ENCODE peak calls at places on chromosome 18, in eight cellular contexts. S, Z, L, X, I, K, T and R are unnamed samples.
A peak's percentile ranks its signal among the peaks of the same experiment; 100 is the strongest.

GRCh38 chr18:10291568-10291981 is 162.9 kb upstream of the APCDD1 start:
- DNase-seq in Z (no peak), T (no peak), I (peak; percentile 79), K (no peak), L (no peak), X (peak; percentile 76), S (no peak), R (peak; percentile 39)

GRCh38 chr18:2207294-2207693 is 364.0 kb downstream of the METTL4 start:
- DNase-seq in T (no peak), I (no peak), X (no peak), S (peak; percentile 39), Z (no peak), L (no peak), K (no peak), R (no peak)

GRCh38 chr18:36157441-36157840 is 27.7 kb downstream of the ELP2 start:
- DNase-seq in L (no peak), K (no peak), I (no peak), Z (no peak), S (no peak), T (no peak), X (no peak), R (no peak)

GRCh38 chr18:60176271-60176670 is 196.3 kb downstream of the MC4R start:
- DNase-seq in L (no peak), I (no peak), X (no peak), T (no peak), K (no peak), S (no peak), Z (no peak), R (no peak)

GRCh38 chr18:73038336-73038735 is 170.5 kb upstream of the NETO1 start:
- DNase-seq in Z (no peak), L (no peak), X (no peak), S (no peak), K (no peak), I (no peak), T (no peak), R (no peak)

GRCh38 chr18:32771169-32771751 is 1.6 kb downstream of the KLHL14 start:
- DNase-seq in X (no peak), L (no peak), T (no peak), S (peak; percentile 25), Z (no peak), K (no peak), I (no peak), R (no peak)

GRCh38 chr18:66136039-66136438 is 385.2 kb downstream of the CDH7 start:
- DNase-seq in Z (no peak), L (no peak), I (no peak), X (no peak), T (no peak), S (no peak), K (no peak), R (no peak)

GRCh38 chr18:28854964-28855363 is 678.0 kb upstream of the CDH2 start:
- DNase-seq in S (no peak), X (no peak), K (no peak), I (no peak), Z (no peak), T (no peak), L (no peak), R (no peak)

GRCh38 chr18:54116541-54117257 is 107.8 kb downstream of the MBD2 start:
- DNase-seq in I (no peak), S (no peak), T (no peak), L (no peak), Z (no peak), X (no peak), K (no peak), R (no peak)

GRCh38 chr18:65751145-65752085 is 603 bp downstream of the CDH7 start:
- DNase-seq in Z (no peak), K (no peak), L (no peak), T (no peak), I (no peak), S (no peak), X (no peak), R (no peak)

GRCh38 chr18:62388855-62389760 is 64.0 kb downstream of the TNFRSF11A start:
- DNase-seq in K (no peak), S (peak; percentile 81), Z (no peak), T (no peak), X (no peak), L (no peak), I (no peak), R (peak; percentile 36)

GRCh38 chr18:35095983-35096676 is 54.9 kb downstream of the MAPRE2 start:
- DNase-seq in T (no peak), I (peak; percentile 26), L (no peak), S (no peak), Z (no peak), X (no peak), K (no peak), R (no peak)

GRCh38 chr18:41870817-41871216 is 84.2 kb upstream of the PIK3C3 start:
- DNase-seq in X (no peak), K (no peak), I (peak; percentile 3), S (no peak), T (no peak), L (no peak), Z (no peak), R (no peak)

GRCh38 chr18:69948919-69949537 is 1.4 kb upstream of the CD226 start:
- DNase-seq in X (peak; percentile 65), T (no peak), L (peak; percentile 58), I (peak; percentile 9), S (no peak), Z (peak; percentile 62), K (no peak), R (peak; percentile 65)

GRCh38 chr18:74895686-74896085 is 298.0 kb downstream of the ZNF407 start:
- DNase-seq in X (no peak), L (no peak), S (peak; percentile 7), K (no peak), T (no peak), Z (no peak), I (peak; percentile 27), R (no peak)

GRCh38 chr18:65752625-65753325 is 2.0 kb downstream of the CDH7 start:
- DNase-seq in K (no peak), T (no peak), I (no peak), Z (no peak), X (no peak), S (no peak), L (no peak), R (no peak)

GRCh38 chr18:63831080-63831788 is 56.0 kb downstream of the SERPINB7 start:
- DNase-seq in L (peak; percentile 89), I (no peak), Z (no peak), K (no peak), T (no peak), S (no peak), X (no peak), R (no peak)

GRCh38 chr18:40355701-40356100 is 1599.3 kb upstream of the PIK3C3 start:
- DNase-seq in Z (no peak), K (no peak), L (no peak), I (no peak), S (no peak), T (no peak), X (no peak), R (no peak)

GRCh38 chr18:60975419-60975818 is 357.8 kb upstream of the CDH20 start:
- DNase-seq in Z (no peak), T (no peak), S (no peak), X (no peak), I (no peak), L (no peak), K (no peak), R (no peak)

GRCh38 chr18:75158465-75159237 is 50.3 kb downstream of the PTGR3 start:
- DNase-seq in T (no peak), S (no peak), X (peak; percentile 57), L (no peak), K (no peak), Z (no peak), I (no peak), R (no peak)

GRCh38 chr18:58567453-58568196 is 61.3 kb downstream of the ALPK2 start:
- DNase-seq in I (no peak), T (no peak), L (no peak), K (peak; percentile 73), S (peak; percentile 5), Z (no peak), X (no peak), R (no peak)

GRCh38 chr18:33611525-33612135 is 33.6 kb downstream of the ASXL3 start:
- DNase-seq in T (no peak), S (no peak), I (no peak), K (no peak), L (no peak), Z (no peak), X (no peak), R (no peak)

GRCh38 chr18:62877448-62878221 is 162.3 kb downstream of the PHLPP1 start:
- DNase-seq in S (peak; percentile 30), L (no peak), X (no peak), Z (no peak), K (no peak), I (peak; percentile 90), T (no peak), R (no peak)

GRCh38 chr18:49812321-49813070 is 837 bp downstream of the ACAA2 start:
- DNase-seq in X (no peak), S (no peak), Z (no peak), K (no peak), T (no peak), L (no peak), I (peak; percentile 54), R (no peak)

DNA sequence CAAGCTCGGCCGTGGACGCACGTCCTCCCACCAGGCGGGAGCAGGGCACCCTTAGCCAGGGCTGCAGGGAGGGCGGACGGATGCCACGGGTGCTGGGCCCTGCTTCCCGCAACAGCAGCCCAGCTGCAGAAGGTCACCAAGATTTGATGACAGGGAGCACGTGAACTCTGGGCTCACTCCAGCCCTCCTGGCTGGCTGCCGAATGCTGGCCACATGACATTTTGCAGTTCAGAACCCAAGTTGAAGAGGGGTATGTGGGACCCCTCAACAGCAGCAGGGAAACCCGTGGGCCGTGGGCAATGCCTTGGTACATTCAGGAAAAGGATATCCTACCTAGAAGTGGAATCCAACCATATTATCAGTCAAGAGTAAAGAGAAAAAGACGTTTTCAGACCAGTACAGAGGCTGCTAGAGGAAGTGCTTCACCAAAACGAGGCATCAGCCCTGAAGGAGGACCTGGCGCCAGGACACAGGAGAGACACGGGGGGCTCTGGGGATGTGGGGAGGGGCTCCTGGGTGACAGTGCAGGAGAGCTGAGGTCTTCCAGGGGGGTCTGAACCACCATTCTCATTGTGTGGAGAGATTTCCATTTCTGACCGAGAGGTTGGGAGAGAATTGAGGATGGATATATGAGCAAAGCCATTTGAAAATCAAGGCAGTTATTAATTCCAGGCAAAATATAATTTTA is 107.4 kb upstream of the CTDP1 start:
- DNase-seq in L (no peak), Z (no peak), I (no peak), X (peak; percentile 44), T (no peak), K (no peak), S (no peak), R (peak; percentile 15)
- TF ChIP-seq POLR2AphosphoS5 in L (no peak), Z (no peak), I (no peak), X (no peak), T (no peak), K (no peak), S (no peak), R (no peak)

GRCh38 chr18:3816601-3817363 is 366.8 kb downstream of the TGIF1 start:
- DNase-seq in I (peak; percentile 64), Z (no peak), L (no peak), T (no peak), K (no peak), X (no peak), S (peak; percentile 44), R (no peak)
- H3K27ac ChIP-seq in I (no peak overlapping the region), Z (no peak overlapping the region), L (no peak overlapping the region), T (no peak overlapping the region), K (no peak overlapping the region), X (no peak overlapping the region), S (no peak overlapping the region), R (no peak overlapping the region)

GRCh38 chr18:37544196-37544595 is 21.4 kb downstream of the CELF4 start:
- DNase-seq in T (no peak), X (no peak), S (no peak), K (no peak), Z (no peak), I (no peak), L (no peak), R (no peak)
- TF ChIP-seq POLR2AphosphoS5 in T (no peak), X (no peak), S (no peak), K (no peak), Z (no peak), I (no peak), L (no peak), R (no peak)

GRCh38 chr18:23586249-23587196 is at the start of gene NPC1:
- DNase-seq in I (peak; percentile 91), L (peak; percentile 96), Z (peak; percentile 95), X (peak; percentile 97), T (no peak), K (peak; percentile 95), S (peak; percentile 94), R (peak; percentile 95)
- H3K27ac ChIP-seq in I (peak within 1 kb of the TSS; percentile 99), L (peak within 1 kb of the TSS; percentile 92), Z (peak within 1 kb of the TSS; percentile 98), X (peak within 1 kb of the TSS; percentile 98), T (peak within 1 kb of the TSS; percentile 85), K (peak within 1 kb of the TSS; percentile 96), S (peak within 1 kb of the TSS; percentile 100), R (peak within 1 kb of the TSS; percentile 100)